ENCODE peak calls at places on chromosomes 12 and 14, in ten cellular contexts. P, B, U, C, S, E, F, G, D and I are unnamed samples.

GRCh38 chr14:61177279-61178225 is 103.6 kb downstream of the TMEM30B start:
- DNase-seq in P (no peak), B (no peak), U (no peak), C (no peak), S (no peak), E (no peak), F (peak; percentile 66), G (no peak), D (no peak), I (no peak)

GRCh38 chr12:5912437-5913334 is 32.4 kb downstream of the ANO2 start:
- DNase-seq in P (no peak), B (peak; percentile 54), U (no peak), C (peak; percentile 46), S (peak; percentile 82), E (no peak), F (no peak), G (no peak), D (peak; percentile 54), I (no peak)

GRCh38 chr12:107522692-107523477 is 162.7 kb upstream of the PWP1 start:
- DNase-seq in P (no peak), B (no peak), U (no peak), C (no peak), S (peak; percentile 61), E (no peak), F (no peak), G (no peak), D (no peak), I (no peak)

GRCh38 chr12:1297206-1297605 is 297.2 kb downstream of the FBXL14 start:
- DNase-seq in P (no peak), B (no peak), U (no peak), C (no peak), S (no peak), E (no peak), F (no peak), G (no peak), D (no peak), I (no peak)

GRCh38 chr14:23631702-23632460 is 4.3 kb upstream of the DHRS2 start:
- DNase-seq in P (peak; percentile 70), B (peak; percentile 84), U (peak; percentile 62), C (peak; percentile 81), S (peak; percentile 84), E (peak; percentile 27), F (peak; percentile 89), G (peak; percentile 79), D (peak; percentile 89), I (peak; percentile 67)

GRCh38 chr12:69341328-69341727 is 6.9 kb upstream of the LYZ start:
- DNase-seq in P (no peak), B (no peak), U (no peak), C (no peak), S (no peak), E (no peak), F (peak; percentile 25), G (no peak), D (no peak), I (no peak)

GRCh38 chr14:82385043-82385442 is 851.4 kb upstream of the SEL1L start:
- DNase-seq in P (no peak), B (no peak), U (no peak), C (no peak), S (no peak), E (no peak), F (no peak), G (no peak), D (no peak), I (no peak)

GRCh38 chr12:15580431-15580830 is 208.8 kb downstream of the EPS8 start:
- DNase-seq in P (peak; percentile 21), B (no peak), U (no peak), C (no peak), S (no peak), E (no peak), F (no peak), G (no peak), D (no peak), I (peak; percentile 52)

GRCh38 chr12:9829990-9830389 is 2.7 kb downstream of the KLRF1 start:
- DNase-seq in P (no peak), B (no peak), U (no peak), C (no peak), S (no peak), E (no peak), F (no peak), G (no peak), D (no peak), I (no peak)

GRCh38 chr14:59116984-59117415 is 71.5 kb upstream of the DAAM1 start:
- DNase-seq in P (no peak), B (no peak), U (no peak), C (no peak), S (no peak), E (no peak), F (peak; percentile 81), G (no peak), D (no peak), I (no peak)

GRCh38 chr14:35158951-35159653 is 36.8 kb downstream of the PRORP start:
- DNase-seq in P (no peak), B (peak; percentile 33), U (no peak), C (no peak), S (peak; percentile 75), E (no peak), F (no peak), G (no peak), D (no peak), I (no peak)

GRCh38 chr12:118922405-118922804 is 58.9 kb upstream of the SRRM4 start:
- DNase-seq in P (no peak), B (peak; percentile 51), U (no peak), C (no peak), S (peak; percentile 70), E (no peak), F (no peak), G (no peak), D (no peak), I (no peak)

GRCh38 chr12:69540606-69541386 is 44.5 kb upstream of the CCT2 start:
- DNase-seq in P (no peak), B (no peak), U (no peak), C (no peak), S (no peak), E (no peak), F (no peak), G (no peak), D (no peak), I (no peak)

DNA sequence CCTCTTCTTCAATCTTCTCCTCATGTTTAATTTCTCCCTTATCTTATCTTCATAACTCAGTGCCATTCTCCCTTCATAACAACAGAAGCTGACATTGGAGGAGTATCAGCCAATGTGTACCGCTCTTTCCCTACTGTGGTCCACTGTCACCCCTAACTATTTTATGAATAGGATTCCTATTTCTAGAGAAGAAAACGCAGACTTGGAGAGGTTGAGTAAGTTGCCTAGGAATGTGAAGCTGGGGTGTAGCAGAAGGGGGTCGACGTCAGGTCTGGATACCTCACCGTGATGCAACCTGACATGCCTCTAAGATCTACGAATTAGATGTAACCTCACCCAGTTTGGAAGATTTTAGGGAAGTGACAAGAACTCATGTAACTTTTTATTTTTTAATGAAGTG is 17.1 kb downstream of the LMO3 start:
- DNase-seq in P (no peak), B (no peak), U (no peak), C (no peak), S (no peak), E (no peak), F (no peak), G (no peak), D (no peak), I (no peak)
- H3K4me1 ChIP-seq in P (no peaks in the 10 kb centered on the region), B (peaks cover 2% of the 10 kb centered on the region), U (no peaks in the 10 kb centered on the region), C (no peaks in the 10 kb centered on the region), S (no peaks in the 10 kb centered on the region), E (no peaks in the 10 kb centered on the region), F (peaks cover 16% of the 10 kb centered on the region), G (no peaks in the 10 kb centered on the region), D (no peaks in the 10 kb centered on the region), I (no peaks in the 10 kb centered on the region)

GRCh38 chr12:27221625-27222387 is 22.3 kb upstream of the STK38L start:
- DNase-seq in P (no peak), B (no peak), U (no peak), C (no peak), S (no peak), E (no peak), F (no peak), G (no peak), D (no peak), I (no peak)
- H3K4me3 ChIP-seq in P (no peak overlapping the region), B (no peak overlapping the region), U (no peak overlapping the region), C (no peak overlapping the region), S (no peak overlapping the region), E (no peak overlapping the region), F (no peak overlapping the region), G (no peak overlapping the region), D (no peak overlapping the region), I (no peak overlapping the region)

GRCh38 chr12:122946690-122947271 is 19.5 kb downstream of the ABCB9 start:
- DNase-seq in P (no peak), B (no peak), U (peak; percentile 91), C (peak; percentile 91), S (peak; percentile 31), E (peak; percentile 87), F (peak; percentile 100), G (peak; percentile 86), D (peak; percentile 99), I (peak; percentile 83)

GRCh38 chr12:122947352-122947792 is 18.9 kb downstream of the ABCB9 start:
- DNase-seq in P (no peak), B (no peak), U (peak; percentile 81), C (peak; percentile 79), S (no peak), E (peak; percentile 41), F (no peak), G (peak; percentile 74), D (peak; percentile 91), I (peak; percentile 70)

GRCh38 chr12:122943196-122943595 is 23.1 kb downstream of the ABCB9 start:
- DNase-seq in P (no peak), B (no peak), U (no peak), C (no peak), S (no peak), E (no peak), F (no peak), G (no peak), D (no peak), I (no peak)

GRCh38 chr12:122944588-122944987 is 21.7 kb downstream of the ABCB9 start:
- DNase-seq in P (no peak), B (no peak), U (no peak), C (no peak), S (no peak), E (no peak), F (peak; percentile 97), G (no peak), D (no peak), I (peak; percentile 46)

GRCh38 chr12:122945047-122945592 is 21.1 kb downstream of the ABCB9 start:
- DNase-seq in P (no peak), B (no peak), U (no peak), C (no peak), S (no peak), E (no peak), F (no peak), G (no peak), D (no peak), I (no peak)
- H3K4me1 ChIP-seq in P (peaks cover 6% of the 10 kb centered on the region), B (peaks cover 7% of the 10 kb centered on the region), U (peaks cover 42% of the 10 kb centered on the region), C (peaks cover 21% of the 10 kb centered on the region), S (no peaks in the 10 kb centered on the region), E (peaks cover 11% of the 10 kb centered on the region), F (peaks cover 58% of the 10 kb centered on the region), G (peaks cover 8% of the 10 kb centered on the region), D (peaks cover 54% of the 10 kb centered on the region), I (peaks cover 16% of the 10 kb centered on the region)

DNA sequence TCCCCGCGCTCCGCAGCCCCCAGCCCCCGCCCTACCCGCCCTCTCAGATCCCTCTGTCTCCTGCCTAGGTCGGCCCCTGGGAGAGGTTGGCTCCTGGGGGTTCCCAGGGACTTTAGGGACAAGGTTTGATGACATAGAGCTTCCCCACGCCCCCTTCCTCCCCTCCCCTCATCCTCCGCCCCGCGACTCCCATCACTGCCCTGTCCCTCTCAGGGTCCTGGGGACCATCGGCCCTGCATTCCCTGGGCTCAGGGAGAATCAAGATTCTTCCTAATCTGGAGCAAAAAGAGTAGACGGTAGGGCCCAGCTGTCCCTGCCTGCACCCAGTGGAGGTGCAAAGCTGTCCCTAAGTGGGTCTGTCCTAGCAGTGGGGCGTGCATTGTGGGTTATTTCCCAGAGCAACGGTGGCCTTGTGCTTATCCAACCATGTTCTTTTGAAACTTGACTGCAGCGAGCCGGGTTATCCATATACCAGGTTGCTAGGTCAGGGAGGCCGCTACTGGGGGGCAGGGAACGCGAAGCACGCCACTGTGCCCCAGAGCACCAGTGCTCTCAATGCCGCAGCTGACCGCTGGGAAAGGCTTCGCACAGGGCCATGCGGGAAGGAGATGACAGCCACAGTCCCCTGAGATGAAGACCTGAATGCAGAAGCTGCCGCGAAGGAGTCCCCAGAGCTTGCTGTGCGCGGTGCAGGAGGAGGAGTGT is 124.4 kb upstream of the PRMT8 start:
- DNase-seq in P (no peak), B (no peak), U (no peak), C (no peak), S (no peak), E (no peak), F (no peak), G (no peak), D (no peak), I (no peak)
- H3K4me3 ChIP-seq in P (no peak overlapping the region), B (no peak overlapping the region), U (peak overlapping the region; percentile 36), C (no peak overlapping the region), S (peak overlapping the region; percentile 62), E (peak overlapping the region; percentile 13), F (peak overlapping the region; percentile 71), G (peak overlapping the region; percentile 43), D (peak overlapping the region; percentile 19), I (no peak overlapping the region)